ENCODE peak calls at places on chromosomes 2 and 18, in ten cellular contexts. One of them, this sample, is unnamed.

GRCh38 chr2:179051250-179051649 is 1.3 kb upstream of the CCDC141 start:
- DNase-seq in suprapubic skin: no peak
- DNase-seq in Peyer's patch: no peak
- DNase-seq in body of pancreas: no peak
- DNase-seq in sigmoid colon: no peak
- DNase-seq in uterus: no peak
- DNase-seq in transverse colon: no peak
- DNase-seq in gastrocnemius medialis: no peak
- DNase-seq in H1: no peak
- DNase-seq in spleen: no peak
- DNase-seq in this sample: no peak

GRCh38 chr18:30763913-30764350 is 278.6 kb downstream of the DSC3 start:
- DNase-seq in suprapubic skin: no peak
- DNase-seq in Peyer's patch: no peak
- DNase-seq in body of pancreas: no peak
- DNase-seq in sigmoid colon: no peak
- DNase-seq in uterus: no peak
- DNase-seq in transverse colon: no peak
- DNase-seq in gastrocnemius medialis: no peak
- DNase-seq in H1: no peak
- DNase-seq in spleen: no peak
- DNase-seq in this sample: no peak

GRCh38 chr2:211157856-211158463 is 601.6 kb downstream of the CPS1 start:
- DNase-seq in suprapubic skin: peak; percentile 80
- DNase-seq in Peyer's patch: peak; percentile 55
- DNase-seq in body of pancreas: peak; percentile 76
- DNase-seq in sigmoid colon: peak; percentile 64
- DNase-seq in uterus: peak; percentile 15
- DNase-seq in transverse colon: peak; percentile 73
- DNase-seq in gastrocnemius medialis: peak; percentile 24
- DNase-seq in H1: peak; percentile 88
- DNase-seq in spleen: peak; percentile 81
- DNase-seq in this sample: peak; percentile 94

GRCh38 chr2:73214120-73215035 is at the start of gene SMYD5:
- DNase-seq in suprapubic skin: peak; percentile 93
- DNase-seq in Peyer's patch: peak; percentile 93
- DNase-seq in body of pancreas: peak; percentile 81
- DNase-seq in sigmoid colon: peak; percentile 91
- DNase-seq in uterus: peak; percentile 89
- DNase-seq in transverse colon: peak; percentile 90
- DNase-seq in gastrocnemius medialis: peak; percentile 59
- DNase-seq in H1: peak; percentile 97
- DNase-seq in spleen: peak; percentile 95
- DNase-seq in this sample: peak; percentile 95

GRCh38 chr2:49162151-49162550 is 7.8 kb upstream of the FSHR start:
- DNase-seq in suprapubic skin: no peak
- DNase-seq in Peyer's patch: no peak
- DNase-seq in body of pancreas: no peak
- DNase-seq in sigmoid colon: no peak
- DNase-seq in uterus: no peak
- DNase-seq in transverse colon: no peak
- DNase-seq in gastrocnemius medialis: no peak
- DNase-seq in H1: no peak
- DNase-seq in spleen: no peak
- DNase-seq in this sample: no peak

GRCh38 chr2:58336416-58336815 is 95.3 kb upstream of the FANCL start:
- DNase-seq in suprapubic skin: no peak
- DNase-seq in Peyer's patch: no peak
- DNase-seq in body of pancreas: no peak
- DNase-seq in sigmoid colon: no peak
- DNase-seq in uterus: no peak
- DNase-seq in transverse colon: no peak
- DNase-seq in gastrocnemius medialis: no peak
- DNase-seq in H1: no peak
- DNase-seq in spleen: no peak
- DNase-seq in this sample: no peak

GRCh38 chr2:25103287-25103871 is 61.5 kb downstream of the EFR3B start:
- DNase-seq in suprapubic skin: no peak
- DNase-seq in Peyer's patch: no peak
- DNase-seq in body of pancreas: no peak
- DNase-seq in sigmoid colon: no peak
- DNase-seq in uterus: peak; percentile 40
- DNase-seq in transverse colon: no peak
- DNase-seq in gastrocnemius medialis: no peak
- DNase-seq in H1: no peak
- DNase-seq in spleen: no peak
- DNase-seq in this sample: no peak

GRCh38 chr18:77401173-77401572 is 151.5 kb downstream of the GALR1 start:
- DNase-seq in suprapubic skin: no peak
- DNase-seq in Peyer's patch: no peak
- DNase-seq in body of pancreas: no peak
- DNase-seq in sigmoid colon: no peak
- DNase-seq in uterus: no peak
- DNase-seq in transverse colon: no peak
- DNase-seq in gastrocnemius medialis: no peak
- DNase-seq in H1: no peak
- DNase-seq in spleen: no peak
- DNase-seq in this sample: no peak

GRCh38 chr2:213187833-213188532 is 36.6 kb upstream of the IKZF2 start:
- DNase-seq in suprapubic skin: no peak
- DNase-seq in Peyer's patch: no peak
- DNase-seq in body of pancreas: peak; percentile 23
- DNase-seq in sigmoid colon: no peak
- DNase-seq in uterus: no peak
- DNase-seq in transverse colon: no peak
- DNase-seq in gastrocnemius medialis: no peak
- DNase-seq in H1: peak; percentile 57
- DNase-seq in spleen: no peak
- DNase-seq in this sample: no peak

GRCh38 chr2:30979822-30980245 is 158.4 kb downstream of the GALNT14 start:
- DNase-seq in suprapubic skin: no peak
- DNase-seq in Peyer's patch: no peak
- DNase-seq in body of pancreas: no peak
- DNase-seq in sigmoid colon: peak; percentile 71
- DNase-seq in uterus: peak; percentile 28
- DNase-seq in transverse colon: no peak
- DNase-seq in gastrocnemius medialis: peak; percentile 17
- DNase-seq in H1: no peak
- DNase-seq in spleen: no peak
- DNase-seq in this sample: peak; percentile 51

GRCh38 chr2:134934641-134935040 is 16.0 kb downstream of the CCNT2 start:
- DNase-seq in suprapubic skin: no peak
- DNase-seq in Peyer's patch: no peak
- DNase-seq in body of pancreas: no peak
- DNase-seq in sigmoid colon: no peak
- DNase-seq in uterus: no peak
- DNase-seq in transverse colon: no peak
- DNase-seq in gastrocnemius medialis: no peak
- DNase-seq in H1: no peak
- DNase-seq in spleen: no peak
- DNase-seq in this sample: no peak
- H3K4me1 ChIP-seq in suprapubic skin: peaks cover 36% of the 10 kb centered on the region
- H3K4me1 ChIP-seq in Peyer's patch: peaks cover 9% of the 10 kb centered on the region
- H3K4me1 ChIP-seq in body of pancreas: peaks cover 90% of the 10 kb centered on the region
- H3K4me1 ChIP-seq in sigmoid colon: peaks cover 32% of the 10 kb centered on the region
- H3K4me1 ChIP-seq in uterus: no peaks in the 10 kb centered on the region
- H3K4me1 ChIP-seq in transverse colon: peaks cover 8% of the 10 kb centered on the region
- H3K4me1 ChIP-seq in gastrocnemius medialis: peaks cover 32% of the 10 kb centered on the region
- H3K4me1 ChIP-seq in H1: no peaks in the 10 kb centered on the region
- H3K4me1 ChIP-seq in spleen: peaks cover 63% of the 10 kb centered on the region
- H3K4me1 ChIP-seq in this sample: peaks cover 22% of the 10 kb centered on the region

GRCh38 chr18:62683935-62684334 is 31.4 kb upstream of the PHLPP1 start:
- DNase-seq in suprapubic skin: no peak
- DNase-seq in Peyer's patch: no peak
- DNase-seq in body of pancreas: no peak
- DNase-seq in sigmoid colon: no peak
- DNase-seq in uterus: no peak
- DNase-seq in transverse colon: no peak
- DNase-seq in gastrocnemius medialis: no peak
- DNase-seq in H1: no peak
- DNase-seq in spleen: no peak
- DNase-seq in this sample: no peak
- TF ChIP-seq POLR2A in suprapubic skin: no peak
- TF ChIP-seq POLR2A in Peyer's patch: no peak
- TF ChIP-seq POLR2A in body of pancreas: no peak
- TF ChIP-seq POLR2A in sigmoid colon: no peak
- TF ChIP-seq POLR2A in uterus: no peak
- TF ChIP-seq POLR2A in transverse colon: no peak
- TF ChIP-seq POLR2A in gastrocnemius medialis: no peak
- TF ChIP-seq POLR2A in H1: no peak
- TF ChIP-seq POLR2A in spleen: no peak
- TF ChIP-seq POLR2A in this sample: no peak

GRCh38 chr2:2867371-2867770 is 510.2 kb downstream of the EIPR1 start:
- DNase-seq in suprapubic skin: no peak
- DNase-seq in Peyer's patch: no peak
- DNase-seq in body of pancreas: no peak
- DNase-seq in sigmoid colon: no peak
- DNase-seq in uterus: no peak
- DNase-seq in transverse colon: no peak
- DNase-seq in gastrocnemius medialis: no peak
- DNase-seq in H1: no peak
- DNase-seq in spleen: no peak
- DNase-seq in this sample: no peak

GRCh38 chr2:2870106-2870505 is 507.5 kb downstream of the EIPR1 start:
- DNase-seq in suprapubic skin: no peak
- DNase-seq in Peyer's patch: no peak
- DNase-seq in body of pancreas: no peak
- DNase-seq in sigmoid colon: no peak
- DNase-seq in uterus: no peak
- DNase-seq in transverse colon: no peak
- DNase-seq in gastrocnemius medialis: no peak
- DNase-seq in H1: no peak
- DNase-seq in spleen: no peak
- DNase-seq in this sample: no peak

GRCh38 chr2:2866459-2866858 is 511.2 kb downstream of the EIPR1 start:
- DNase-seq in suprapubic skin: no peak
- DNase-seq in Peyer's patch: no peak
- DNase-seq in body of pancreas: no peak
- DNase-seq in sigmoid colon: no peak
- DNase-seq in uterus: no peak
- DNase-seq in transverse colon: no peak
- DNase-seq in gastrocnemius medialis: no peak
- DNase-seq in H1: no peak
- DNase-seq in spleen: peak; percentile 47
- DNase-seq in this sample: no peak

GRCh38 chr2:2871480-2872308 is 505.9 kb downstream of the EIPR1 start:
- DNase-seq in suprapubic skin: no peak
- DNase-seq in Peyer's patch: no peak
- DNase-seq in body of pancreas: no peak
- DNase-seq in sigmoid colon: no peak
- DNase-seq in uterus: no peak
- DNase-seq in transverse colon: no peak
- DNase-seq in gastrocnemius medialis: peak; percentile 15
- DNase-seq in H1: no peak
- DNase-seq in spleen: no peak
- DNase-seq in this sample: no peak

GRCh38 chr2:2868065-2868464 is 509.6 kb downstream of the EIPR1 start:
- DNase-seq in suprapubic skin: no peak
- DNase-seq in Peyer's patch: no peak
- DNase-seq in body of pancreas: no peak
- DNase-seq in sigmoid colon: no peak
- DNase-seq in uterus: no peak
- DNase-seq in transverse colon: no peak
- DNase-seq in gastrocnemius medialis: no peak
- DNase-seq in H1: no peak
- DNase-seq in spleen: no peak
- DNase-seq in this sample: no peak
- H3K9me3 ChIP-seq in suprapubic skin: no peaks in the 10 kb centered on the region
- H3K9me3 ChIP-seq in Peyer's patch: no peaks in the 10 kb centered on the region
- H3K9me3 ChIP-seq in body of pancreas: no peaks in the 10 kb centered on the region
- H3K9me3 ChIP-seq in sigmoid colon: no peaks in the 10 kb centered on the region
- H3K9me3 ChIP-seq in uterus: no peaks in the 10 kb centered on the region
- H3K9me3 ChIP-seq in transverse colon: no peaks in the 10 kb centered on the region
- H3K9me3 ChIP-seq in gastrocnemius medialis: no peaks in the 10 kb centered on the region
- H3K9me3 ChIP-seq in H1: no peaks in the 10 kb centered on the region
- H3K9me3 ChIP-seq in spleen: no peaks in the 10 kb centered on the region
- H3K9me3 ChIP-seq in this sample: no peaks in the 10 kb centered on the region

GRCh38 chr2:62473428-62473827 is 32.6 kb downstream of the TMEM17 start:
- DNase-seq in suprapubic skin: no peak
- DNase-seq in Peyer's patch: no peak
- DNase-seq in body of pancreas: no peak
- DNase-seq in sigmoid colon: no peak
- DNase-seq in uterus: no peak
- DNase-seq in transverse colon: no peak
- DNase-seq in gastrocnemius medialis: no peak
- DNase-seq in H1: no peak
- DNase-seq in spleen: no peak
- DNase-seq in this sample: no peak

GRCh38 chr2:62469558-62469957 is 36.4 kb downstream of the TMEM17 start:
- DNase-seq in suprapubic skin: no peak
- DNase-seq in Peyer's patch: no peak
- DNase-seq in body of pancreas: no peak
- DNase-seq in sigmoid colon: no peak
- DNase-seq in uterus: no peak
- DNase-seq in transverse colon: no peak
- DNase-seq in gastrocnemius medialis: no peak
- DNase-seq in H1: no peak
- DNase-seq in spleen: no peak
- DNase-seq in this sample: no peak

GRCh38 chr2:62471816-62472215 is 34.2 kb downstream of the TMEM17 start:
- DNase-seq in suprapubic skin: no peak
- DNase-seq in Peyer's patch: no peak
- DNase-seq in body of pancreas: no peak
- DNase-seq in sigmoid colon: no peak
- DNase-seq in uterus: peak; percentile 82
- DNase-seq in transverse colon: no peak
- DNase-seq in gastrocnemius medialis: no peak
- DNase-seq in H1: peak; percentile 30
- DNase-seq in spleen: no peak
- DNase-seq in this sample: peak; percentile 83

GRCh38 chr2:62472321-62472720 is 33.7 kb downstream of the TMEM17 start:
- DNase-seq in suprapubic skin: no peak
- DNase-seq in Peyer's patch: no peak
- DNase-seq in body of pancreas: no peak
- DNase-seq in sigmoid colon: no peak
- DNase-seq in uterus: peak; percentile 37
- DNase-seq in transverse colon: no peak
- DNase-seq in gastrocnemius medialis: no peak
- DNase-seq in H1: no peak
- DNase-seq in spleen: no peak
- DNase-seq in this sample: no peak

GRCh38 chr2:62471404-62471803 is 34.6 kb downstream of the TMEM17 start:
- DNase-seq in suprapubic skin: no peak
- DNase-seq in Peyer's patch: no peak
- DNase-seq in body of pancreas: no peak
- DNase-seq in sigmoid colon: no peak
- DNase-seq in uterus: no peak
- DNase-seq in transverse colon: no peak
- DNase-seq in gastrocnemius medialis: no peak
- DNase-seq in H1: no peak
- DNase-seq in spleen: no peak
- DNase-seq in this sample: no peak
- H3K4me1 ChIP-seq in suprapubic skin: peaks cover 98% of the 10 kb centered on the region
- H3K4me1 ChIP-seq in Peyer's patch: no peaks in the 10 kb centered on the region
- H3K4me1 ChIP-seq in body of pancreas: peaks cover 17% of the 10 kb centered on the region
- H3K4me1 ChIP-seq in sigmoid colon: peaks cover 44% of the 10 kb centered on the region
- H3K4me1 ChIP-seq in uterus: peaks cover under 1% of the 10 kb centered on the region
- H3K4me1 ChIP-seq in transverse colon: peaks cover 10% of the 10 kb centered on the region
- H3K4me1 ChIP-seq in gastrocnemius medialis: peaks cover 13% of the 10 kb centered on the region
- H3K4me1 ChIP-seq in H1: peaks cover 20% of the 10 kb centered on the region
- H3K4me1 ChIP-seq in spleen: peaks cover 34% of the 10 kb centered on the region
- H3K4me1 ChIP-seq in this sample: peaks cover 53% of the 10 kb centered on the region

This sample was measured in testis.